ENCODE peak calls at places on chromosomes 7 and 10, in six cellular contexts. Y, F, O, A, G and J are unnamed samples.

GRCh38 chr7:14839307-14839706 is 63.2 kb downstream of the DGKB start:
- DNase-seq in Y (no peak), F (no peak), O (no peak), A (no peak), G (no peak), J (no peak)

GRCh38 chr10:59366310-59366709 is 4.0 kb upstream of the FAM13C start:
- DNase-seq in Y (no peak), F (no peak), O (no peak), A (no peak), G (no peak), J (no peak)

GRCh38 chr7:148336411-148336810 is 254.2 kb upstream of the C7orf33 start:
- DNase-seq in Y (no peak), F (no peak), O (no peak), A (no peak), G (no peak), J (no peak)

GRCh38 chr7:155867280-155867679 is 55.0 kb upstream of the SHH start:
- DNase-seq in Y (no peak), F (no peak), O (no peak), A (no peak), G (no peak), J (no peak)

GRCh38 chr10:22534849-22535604 is 179.4 kb downstream of the PIP4K2A start:
- DNase-seq in Y (peak), F (no peak), O (no peak), A (no peak), G (no peak), J (peak)

GRCh38 chr10:31263903-31264302 is 55.1 kb upstream of the ZEB1 start:
- DNase-seq in Y (peak), F (no peak), O (no peak), A (no peak), G (no peak), J (no peak)

GRCh38 chr10:79285315-79286185 is 61.7 kb upstream of the PPIF start:
- DNase-seq in Y (no peak), F (peak), O (peak), A (peak), G (no peak), J (no peak)

GRCh38 chr10:6950133-6950532 is 370.1 kb upstream of the PRKCQ start:
- DNase-seq in Y (no peak), F (no peak), O (no peak), A (no peak), G (no peak), J (no peak)

GRCh38 chr10:77310288-77310687 is 327.3 kb downstream of the KCNMA1 start:
- DNase-seq in Y (no peak), F (no peak), O (no peak), A (no peak), G (no peak), J (no peak)

GRCh38 chr7:16492513-16493062 is 27.1 kb upstream of the SOSTDC1 start:
- DNase-seq in Y (peak), F (peak), O (no peak), A (no peak), G (peak), J (no peak)

GRCh38 chr10:63588436-63589180 is 67.4 kb downstream of the REEP3 start:
- DNase-seq in Y (peak), F (no peak), O (no peak), A (no peak), G (no peak), J (no peak)

GRCh38 chr10:1154531-1154930 is 98.3 kb downstream of the WDR37 start:
- DNase-seq in Y (no peak), F (no peak), O (no peak), A (no peak), G (no peak), J (no peak)

GRCh38 chr7:73718438-73718881 is 1.0 kb downstream of the STX1A start:
- DNase-seq in Y (no peak), F (peak), O (no peak), A (no peak), G (no peak), J (no peak)

GRCh38 chr7:157586426-157586955 is 249.7 kb downstream of the DNAJB6 start:
- DNase-seq in Y (no peak), F (no peak), O (no peak), A (no peak), G (no peak), J (no peak)

GRCh38 chr7:36966039-36966438 is 241.7 kb upstream of the AOAH start:
- DNase-seq in Y (no peak), F (no peak), O (no peak), A (no peak), G (no peak), J (no peak)

GRCh38 chr7:27678617-27679260 is 16.1 kb upstream of the HIBADH start:
- DNase-seq in Y (peak), F (no peak), O (no peak), A (no peak), G (no peak), J (no peak)

GRCh38 chr10:87656431-87657072 is 3.1 kb upstream of the PAPSS2 start:
- DNase-seq in Y (peak), F (no peak), O (peak), A (peak), G (no peak), J (no peak)

GRCh38 chr10:117946525-117947070 is 100.1 kb downstream of the RAB11FIP2 start:
- DNase-seq in Y (peak), F (no peak), O (no peak), A (no peak), G (no peak), J (no peak)